ENCODE peak calls at places on chromosomes 3 and 15, in seven cellular contexts. J, Q, F, G, U, X and T are unnamed samples.

GRCh38 chr3:46946856-46947544 is 29.5 kb downstream of the CCDC12 start:
- DNase-seq in J (peak; percentile 45), Q (peak; percentile 31), F (no peak), G (no peak), U (peak; percentile 67), X (no peak), T (no peak)

GRCh38 chr3:16513141-16514020 is at the start of gene RFTN1:
- DNase-seq in J (no peak), Q (peak; percentile 70), F (no peak), G (peak; percentile 43), U (peak; percentile 72), X (peak; percentile 57), T (peak; percentile 60)

GRCh38 chr15:73982251-73982962 is 9.7 kb downstream of the STOML1 start:
- DNase-seq in J (no peak), Q (peak; percentile 91), F (no peak), G (peak; percentile 72), U (peak; percentile 96), X (peak; percentile 80), T (peak; percentile 86)

GRCh38 chr3:186589856-186590579 is 19.5 kb downstream of the DNAJB11 start:
- DNase-seq in J (peak; percentile 69), Q (peak; percentile 20), F (peak; percentile 17), G (no peak), U (no peak), X (no peak), T (no peak)

GRCh38 chr3:194604837-194605236 is 28.4 kb downstream of the TMEM44 start:
- DNase-seq in J (no peak), Q (no peak), F (no peak), G (no peak), U (no peak), X (no peak), T (no peak)

GRCh38 chr3:181698263-181698944 is 13.3 kb upstream of the SOX2 start:
- DNase-seq in J (no peak), Q (no peak), F (no peak), G (no peak), U (no peak), X (no peak), T (no peak)

GRCh38 chr3:116579843-116580242 is 129.7 kb upstream of the TUSC7 start:
- DNase-seq in J (peak; percentile 1), Q (peak; percentile 20), F (peak; percentile 3), G (no peak), U (no peak), X (no peak), T (no peak)

GRCh38 chr3:112338021-112338726 is 5.2 kb downstream of the CD200 start:
- DNase-seq in J (no peak), Q (no peak), F (no peak), G (no peak), U (no peak), X (no peak), T (no peak)

GRCh38 chr15:38069506-38069905 is 135.1 kb downstream of the TMCO5A start:
- DNase-seq in J (no peak), Q (peak; percentile 86), F (peak; percentile 49), G (peak; percentile 51), U (no peak), X (peak; percentile 20), T (peak; percentile 29)

GRCh38 chr15:47678047-47678446 is 39.3 kb upstream of the SEMA6D start:
- DNase-seq in J (no peak), Q (no peak), F (no peak), G (no peak), U (no peak), X (no peak), T (no peak)

GRCh38 chr15:100968043-100968966 is 49.1 kb downstream of the LRRK1 start:
- DNase-seq in J (no peak), Q (peak; percentile 81), F (no peak), G (no peak), U (no peak), X (no peak), T (no peak)

GRCh38 chr3:27724459-27725197 is 2.5 kb upstream of the EOMES start:
- DNase-seq in J (no peak), Q (no peak), F (no peak), G (no peak), U (no peak), X (no peak), T (no peak)

GRCh38 chr3:140927711-140928110 is 13.9 kb upstream of the SLC25A36 start:
- DNase-seq in J (no peak), Q (no peak), F (no peak), G (no peak), U (no peak), X (no peak), T (no peak)

GRCh38 chr15:31342781-31343626 is 16.4 kb downstream of the KLF13 start:
- DNase-seq in J (no peak), Q (no peak), F (no peak), G (no peak), U (no peak), X (no peak), T (no peak)

GRCh38 chr3:59212128-59212764 is 162.4 kb upstream of the CFAP20DC start:
- DNase-seq in J (peak; percentile 26), Q (peak; percentile 60), F (peak; percentile 14), G (peak; percentile 32), U (no peak), X (no peak), T (no peak)

GRCh38 chr3:113952921-113953320 is 5.1 kb downstream of the ZDHHC23 start:
- DNase-seq in J (no peak), Q (no peak), F (no peak), G (no peak), U (no peak), X (no peak), T (no peak)

GRCh38 chr15:51263726-51264125 is 74.7 kb downstream of the CYP19A1 start:
- DNase-seq in J (no peak), Q (no peak), F (no peak), G (no peak), U (no peak), X (no peak), T (no peak)

GRCh38 chr3:126025862-126026261 is 56.9 kb downstream of the ROPN1B start:
- DNase-seq in J (no peak), Q (no peak), F (no peak), G (no peak), U (no peak), X (no peak), T (no peak)

GRCh38 chr15:40941528-40942336 is 11.5 kb upstream of the CHAC1 start:
- DNase-seq in J (peak; percentile 59), Q (peak; percentile 73), F (peak; percentile 58), G (peak; percentile 36), U (peak; percentile 88), X (peak; percentile 72), T (peak; percentile 87)

GRCh38 chr15:41965441-41966413 is 6.6 kb downstream of the EHD4 start:
- DNase-seq in J (no peak), Q (peak; percentile 41), F (no peak), G (no peak), U (peak; percentile 85), X (no peak), T (no peak)

GRCh38 chr3:107729686-107730085 is 206.9 kb downstream of the BBX start:
- DNase-seq in J (no peak), Q (no peak), F (no peak), G (no peak), U (no peak), X (no peak), T (no peak)

GRCh38 chr15:37907136-37907535 is 27.3 kb upstream of the TMCO5A start:
- DNase-seq in J (no peak), Q (peak; percentile 22), F (peak; percentile 2), G (no peak), U (no peak), X (no peak), T (no peak)

GRCh38 chr3:72627276-72627675 is 221.0 kb downstream of the SHQ1 start:
- DNase-seq in J (no peak), Q (no peak), F (no peak), G (no peak), U (no peak), X (no peak), T (no peak)
- TF ChIP-seq CTCF in J (no peak), Q (no peak), F (no peak), G (no peak), U (no peak), X (no peak), T (no peak)

DNA sequence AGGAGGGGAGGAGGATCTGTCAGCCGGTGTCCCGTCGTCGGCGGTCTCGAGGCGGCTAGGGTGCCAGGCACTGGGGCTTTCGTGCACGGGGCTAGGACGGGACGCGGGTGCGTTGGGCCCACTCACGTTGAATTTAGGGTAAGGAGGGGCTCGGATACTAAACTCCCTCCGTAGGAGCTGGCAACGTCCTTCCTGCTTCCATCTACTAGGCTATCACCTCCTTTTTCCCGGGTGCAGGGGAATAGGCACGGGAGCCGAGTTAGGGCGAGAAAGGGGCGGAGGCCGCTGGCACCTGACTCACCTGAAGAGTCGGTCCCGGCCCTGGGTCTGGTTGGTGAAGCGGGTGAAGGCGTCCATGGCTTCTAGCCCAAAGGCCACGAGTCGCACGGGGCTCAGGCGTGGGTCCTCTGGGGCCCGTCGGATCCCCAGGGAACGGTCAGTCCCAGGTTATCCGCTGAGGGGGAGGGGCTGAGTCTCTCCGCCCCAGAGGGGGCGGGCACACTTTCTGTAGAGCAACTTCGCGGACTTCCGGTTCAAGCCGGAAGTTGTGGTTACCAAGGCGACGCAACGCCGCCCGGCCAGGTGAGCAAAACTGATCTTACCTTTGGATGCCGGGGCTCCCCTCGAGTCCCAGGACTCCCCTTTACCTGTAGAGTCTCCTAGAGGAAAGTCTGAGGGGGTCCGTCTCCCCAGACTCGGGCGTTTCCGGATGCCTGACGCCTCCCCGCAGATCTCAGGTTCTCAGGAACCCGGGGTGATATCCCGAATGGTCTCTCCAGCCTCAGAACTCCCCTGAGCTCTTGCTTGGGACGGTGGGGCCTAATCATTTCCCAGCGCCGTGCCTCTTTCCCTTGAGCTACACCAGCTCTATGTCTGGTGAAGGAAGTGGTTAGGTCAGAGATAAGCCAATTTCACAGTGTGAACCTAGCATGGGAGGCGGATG is at the start of the genes PEX11A and WDR93:
- DNase-seq in J (peak; percentile 75), Q (peak; percentile 51), F (peak; percentile 85), G (peak; percentile 60), U (peak; percentile 84), X (peak; percentile 72), T (peak; percentile 83)
- TF ChIP-seq POLR2A in J (peak; percentile 92), Q (no peak), F (peak; percentile 82), G (no peak), U (no peak), X (no peak), T (peak; percentile 49)

DNA sequence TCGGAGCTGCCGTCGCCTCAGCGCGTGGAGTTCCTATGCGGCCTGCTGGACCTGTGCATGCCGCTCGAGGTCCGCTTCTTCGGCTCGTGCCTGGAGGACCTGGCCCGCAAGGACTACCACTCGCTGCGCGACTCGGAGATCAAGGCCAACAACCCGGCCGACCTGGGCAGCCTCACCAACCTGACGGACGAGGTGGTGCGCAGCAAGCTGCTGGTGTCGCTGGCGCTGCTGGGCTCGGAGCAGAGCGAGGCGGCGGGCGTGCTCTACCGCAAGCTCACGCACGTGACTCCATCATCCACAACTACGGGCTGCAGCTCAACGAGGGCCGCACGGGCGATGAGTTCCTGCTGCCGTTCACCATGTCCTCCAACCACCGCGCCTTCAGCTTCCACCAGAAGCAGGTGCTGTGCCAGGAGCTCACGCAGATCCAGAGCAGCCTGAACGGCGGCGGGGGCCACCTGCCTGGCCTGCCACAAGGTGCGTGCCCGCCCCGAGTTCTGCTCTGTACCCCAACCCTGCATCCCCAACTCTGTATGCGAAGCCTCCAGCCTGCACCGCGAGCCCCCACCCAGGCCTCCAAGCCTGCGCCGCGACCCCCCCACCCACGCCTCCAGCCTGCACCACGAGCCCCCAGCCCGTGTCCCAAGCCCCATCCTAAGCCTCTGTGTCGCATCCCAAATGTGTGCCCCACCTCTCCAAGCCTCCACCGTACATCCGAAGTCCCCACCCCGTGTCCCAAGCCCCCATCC is 178.2 kb downstream of the OR4M2 start:
- DNase-seq in J (no peak), Q (no peak), F (peak; percentile 49), G (no peak), U (no peak), X (no peak), T (no peak)
- H3K9me3 ChIP-seq in J (no peaks in the 10 kb centered on the region), Q (peaks cover 32% of the 10 kb centered on the region), F (peaks cover under 1% of the 10 kb centered on the region), G (peaks cover 12% of the 10 kb centered on the region), U (no peaks in the 10 kb centered on the region), X (no peaks in the 10 kb centered on the region), T (no peaks in the 10 kb centered on the region)

GRCh38 chr15:98548172-98548971 is 100.0 kb upstream of the IGF1R start:
- DNase-seq in J (no peak), Q (peak; percentile 73), F (peak; percentile 72), G (peak; percentile 70), U (peak; percentile 73), X (peak; percentile 70), T (peak; percentile 78)
- TF ChIP-seq CTCF in J (no peak), Q (no peak), F (peak; percentile 27), G (peak; percentile 37), U (no peak), X (no peak), T (no peak)